ENCODE peak calls at places on chromosomes 6 and 20, in six cellular contexts. H, P, X, Q, G and V are unnamed samples.

GRCh38 chr6:105810922-105811482 is 275.1 kb upstream of the PRDM1 start:
- DNase-seq in X (no peak), Q (no peak), H (no peak), P (no peak), G (no peak), V (no peak)

GRCh38 chr6:89335164-89335563 is 17.4 kb downstream of the UBE2J1 start:
- DNase-seq in H (no peak), Q (no peak), P (no peak), G (no peak), X (no peak), V (no peak)

GRCh38 chr6:134363323-134364039 is 45.6 kb upstream of the SGK1 start:
- DNase-seq in H (no peak), Q (peak), X (peak), G (no peak), P (no peak), V (peak)

GRCh38 chr6:131669891-131670290 is 31.3 kb downstream of the OR2A4 start:
- DNase-seq in Q (no peak), P (no peak), X (peak), H (no peak), G (no peak), V (no peak)

GRCh38 chr6:42021847-42022754 is 28.2 kb upstream of the TAF8 start:
- DNase-seq in H (no peak), P (peak), Q (no peak), G (peak), X (no peak), V (no peak)

GRCh38 chr6:54847799-54848597 is 1.4 kb downstream of the FAM83B start:
- DNase-seq in P (no peak), H (no peak), X (peak), G (no peak), Q (no peak), V (peak)

GRCh38 chr20:10716855-10717254 is 43.1 kb upstream of the JAG1 start:
- DNase-seq in P (no peak), X (peak), G (no peak), H (no peak), Q (no peak), V (no peak)

GRCh38 chr6:129312865-129313264 is 397.1 kb downstream of the ARHGAP18 start:
- DNase-seq in H (peak), X (peak), G (no peak), Q (peak), P (no peak), V (peak)

GRCh38 chr6:73860303-73860702 is 164.3 kb downstream of the CD109 start:
- DNase-seq in P (no peak), Q (no peak), X (no peak), G (no peak), H (no peak), V (no peak)